ENCODE peak calls at places on chromosomes 7 and 10, in seven cellular contexts. V is osteocyte; Q is nephron progenitor cell; O is astrocyte of the spinal cord; W is psoas muscle; E is CD4-positive, alpha-beta T cell; C is glutamatergic neuron. Z is an unnamed sample.

GRCh38 chr7:155343150-155343549 is 45.5 kb downstream of the INSIG1 start:
- DNase-seq in V (no peak), Q (no peak), O (no peak), W (no peak), E (no peak), C (no peak), Z (no peak)

GRCh38 chr10:51932530-51932929 is 233.1 kb upstream of the CSTF2T start:
- DNase-seq in V (no peak), Q (no peak), O (no peak), W (no peak), E (no peak), C (no peak), Z (no peak)

GRCh38 chr7:133433165-133433812 is 180.4 kb downstream of the EXOC4 start:
- DNase-seq in V (no peak), Q (no peak), O (no peak), W (no peak), E (no peak), C (no peak), Z (no peak)

GRCh38 chr7:135169141-135169935 is 1.2 kb downstream of the CYREN start:
- DNase-seq in V (no peak), Q (peak; percentile 22), O (no peak), W (peak; percentile 74), E (peak; percentile 57), C (peak; percentile 58), Z (peak; percentile 80)

GRCh38 chr7:158657189-158657746 is 47.3 kb downstream of the NCAPG2 start:
- DNase-seq in V (no peak), Q (no peak), O (no peak), W (no peak), E (no peak), C (no peak), Z (peak; percentile 61)

GRCh38 chr7:78052112-78052511 is 253.5 kb downstream of the PHTF2 start:
- DNase-seq in V (no peak), Q (peak; percentile 31), O (no peak), W (no peak), E (no peak), C (no peak), Z (no peak)

GRCh38 chr10:6737080-6737641 is 157.1 kb upstream of the PRKCQ start:
- DNase-seq in V (no peak), Q (peak; percentile 14), O (peak; percentile 31), W (peak; percentile 73), E (no peak), C (no peak), Z (no peak)

GRCh38 chr10:90007226-90007625 is 305.8 kb downstream of the KIF20B start:
- DNase-seq in V (no peak), Q (no peak), O (peak; percentile 49), W (no peak), E (no peak), C (no peak), Z (no peak)

GRCh38 chr10:77451886-77452285 is 185.7 kb downstream of the KCNMA1 start:
- DNase-seq in V (no peak), Q (no peak), O (no peak), W (no peak), E (no peak), C (no peak), Z (no peak)

GRCh38 chr7:102292813-102293798 is 6.4 kb downstream of the SH2B2 start:
- DNase-seq in V (no peak), Q (no peak), O (no peak), W (no peak), E (no peak), C (peak; percentile 60), Z (no peak)

GRCh38 chr7:96686305-96686704 is 23.3 kb downstream of the SEM1 start:
- DNase-seq in V (no peak), Q (no peak), O (peak; percentile 14), W (no peak), E (no peak), C (no peak), Z (no peak)

GRCh38 chr7:139855498-139856270 is 26.6 kb downstream of the TBXAS1 start:
- DNase-seq in V (peak; percentile 44), Q (no peak), O (no peak), W (no peak), E (no peak), C (no peak), Z (peak; percentile 58)

GRCh38 chr7:24701232-24701898 is 55.9 kb downstream of the GSDME start:
- DNase-seq in V (no peak), Q (no peak), O (peak; percentile 92), W (no peak), E (no peak), C (no peak), Z (no peak)

GRCh38 chr7:15757041-15757995 is 70.8 kb upstream of the MEOX2 start:
- DNase-seq in V (no peak), Q (no peak), O (peak; percentile 76), W (no peak), E (no peak), C (no peak), Z (no peak)

GRCh38 chr7:112370436-112370835 is 79.8 kb upstream of the IFRD1 start:
- DNase-seq in V (no peak), Q (no peak), O (no peak), W (no peak), E (no peak), C (no peak), Z (no peak)

GRCh38 chr7:73774923-73775322 is 4.9 kb upstream of the CLDN3 start:
- DNase-seq in V (no peak), Q (no peak), O (no peak), W (no peak), E (no peak), C (no peak), Z (no peak)

GRCh38 chr10:79242620-79243152 is 104.6 kb upstream of the PPIF start:
- DNase-seq in V (peak; percentile 88), Q (peak; percentile 81), O (peak; percentile 82), W (peak; percentile 80), E (peak; percentile 33), C (peak; percentile 89), Z (peak; percentile 88)

DNA sequence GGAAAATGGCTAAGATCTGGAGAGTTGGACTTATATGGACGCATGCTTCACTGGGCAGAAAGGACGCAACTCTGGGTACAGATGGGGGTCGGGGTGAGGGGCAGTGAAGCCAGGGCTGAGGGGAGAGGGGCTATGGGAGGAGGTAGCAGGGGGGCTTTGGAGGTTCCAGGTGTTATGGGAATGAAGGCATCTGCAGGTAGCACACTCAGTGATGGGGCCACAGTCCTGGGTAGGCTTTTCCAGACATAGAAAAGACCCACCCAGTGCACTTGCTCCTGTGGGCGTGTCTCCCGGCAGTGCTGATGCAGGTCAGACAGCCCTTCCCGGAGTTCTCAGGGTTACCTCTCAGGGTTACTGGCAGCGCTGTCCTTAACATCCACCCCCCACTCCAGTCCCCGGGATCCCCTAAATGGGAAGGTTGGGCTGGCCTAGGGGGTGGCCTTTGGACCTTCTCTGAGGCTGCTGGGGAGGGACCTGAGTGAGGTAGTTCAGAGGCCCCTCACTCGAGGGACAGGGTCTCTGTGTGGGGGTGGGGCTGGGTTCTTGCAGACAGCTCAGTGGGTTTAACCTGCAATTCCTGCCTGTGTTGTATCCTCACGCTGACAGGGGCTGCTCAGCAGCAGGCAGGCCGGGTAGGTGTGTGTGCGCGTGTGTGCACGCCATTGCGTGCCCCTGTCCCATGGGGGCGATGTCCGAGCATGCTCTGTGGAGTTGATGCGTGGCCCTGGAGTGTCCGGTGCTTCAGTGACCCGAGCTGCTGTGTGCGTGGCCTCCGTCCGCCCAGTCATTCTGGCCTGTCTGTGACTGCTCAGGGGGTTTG is 6.2 kb downstream of the ZYX start:
- DNase-seq in V (no peak), Q (no peak), O (no peak), W (no peak), E (no peak), C (no peak), Z (no peak)
- TF ChIP-seq CTCF in V (no peak), Q (no peak), O (peak; percentile 24), W (no peak), E (no peak), C (no peak), Z (no peak)

GRCh38 chr7:2374830-2375728 is 20.5 kb downstream of the EIF3B start:
- DNase-seq in V (no peak), Q (no peak), O (no peak), W (no peak), E (no peak), C (peak; percentile 46), Z (no peak)
- TF ChIP-seq CTCF in V (no peak), Q (no peak), O (no peak), W (no peak), E (no peak), C (no peak), Z (no peak)

GRCh38 chr7:1922071-1922869 is 252.2 kb downstream of the ELFN1 start:
- DNase-seq in V (no peak), Q (no peak), O (peak; percentile 43), W (peak; percentile 35), E (peak; percentile 30), C (no peak), Z (no peak)

GRCh38 chr7:1924185-1924817 is 254.2 kb downstream of the ELFN1 start:
- DNase-seq in V (no peak), Q (no peak), O (peak; percentile 43), W (no peak), E (no peak), C (no peak), Z (peak; percentile 63)

GRCh38 chr7:1920886-1921285 is 250.8 kb downstream of the ELFN1 start:
- DNase-seq in V (no peak), Q (no peak), O (no peak), W (peak; percentile 31), E (no peak), C (peak; percentile 44), Z (no peak)

GRCh38 chr7:1923409-1924053 is 253.5 kb downstream of the ELFN1 start:
- DNase-seq in V (no peak), Q (no peak), O (no peak), W (peak; percentile 30), E (no peak), C (no peak), Z (no peak)

GRCh38 chr7:1922870-1923236 is 252.8 kb downstream of the ELFN1 start:
- DNase-seq in V (no peak), Q (no peak), O (no peak), W (no peak), E (no peak), C (no peak), Z (no peak)
- TF ChIP-seq CTCF in V (no peak), Q (no peak), O (no peak), W (no peak), E (no peak), C (no peak), Z (no peak)

GRCh38 chr10:16913266-16913665 is 96.0 kb upstream of the RSU1 start:
- DNase-seq in V (no peak), Q (no peak), O (no peak), W (no peak), E (no peak), C (no peak), Z (no peak)

GRCh38 chr10:16919076-16919972 is 102.1 kb upstream of the RSU1 start:
- DNase-seq in V (no peak), Q (no peak), O (no peak), W (no peak), E (no peak), C (no peak), Z (no peak)

GRCh38 chr10:16910795-16911164 is 93.6 kb upstream of the RSU1 start:
- DNase-seq in V (no peak), Q (no peak), O (no peak), W (no peak), E (no peak), C (no peak), Z (no peak)

GRCh38 chr10:16916496-16916895 is 99.3 kb upstream of the RSU1 start:
- DNase-seq in V (no peak), Q (no peak), O (no peak), W (no peak), E (no peak), C (no peak), Z (no peak)

GRCh38 chr10:16915308-16915707 is 98.1 kb upstream of the RSU1 start:
- DNase-seq in V (no peak), Q (no peak), O (no peak), W (no peak), E (no peak), C (no peak), Z (no peak)
- TF ChIP-seq CTCF in V (no peak), Q (no peak), O (no peak), W (no peak), E (no peak), C (no peak), Z (no peak)

GRCh38 chr7:107201795-107202450 is 33.1 kb downstream of the HBP1 start:
- DNase-seq in V (no peak), Q (peak; percentile 30), O (peak; percentile 33), W (peak; percentile 73), E (no peak), C (peak; percentile 73), Z (peak; percentile 46)
- TF ChIP-seq CTCF in V (peak; percentile 57), Q (peak; percentile 48), O (peak; percentile 58), W (peak; percentile 70), E (peak; percentile 23), C (peak; percentile 47), Z (peak; percentile 41)

Z was measured in GM13976.